ENCODE peak calls at places on chromosomes 6 and 20, in four cellular contexts. P is PC-9, X is ovary, T is breast epithelium. E is an unnamed sample.

GRCh38 chr6:28224131-28225055 is 682 bp upstream of the ZSCAN9 start:
- DNase-seq in X (no peak), T (no peak), P (no peak), E (no peak)

GRCh38 chr6:170129691-170130171 is 161.1 kb downstream of the DLL1 start:
- DNase-seq in P (no peak), X (peak), T (peak), E (peak)

GRCh38 chr20:33401922-33402369 is 627 bp upstream of the CDK5RAP1 start:
- DNase-seq in X (no peak), P (no peak), T (no peak), E (no peak)

GRCh38 chr6:125114248-125114858 is 39.2 kb upstream of the TPD52L1 start:
- DNase-seq in T (peak), P (peak), X (peak), E (no peak)

GRCh38 chr6:35214869-35215664 is 1.3 kb downstream of the SCUBE3 start:
- DNase-seq in P (no peak), T (no peak), X (no peak), E (no peak)

GRCh38 chr6:149918151-149918905 is 4.6 kb downstream of the RAET1G start:
- DNase-seq in P (no peak), T (no peak), X (no peak), E (no peak)

GRCh38 chr6:168247456-168248147 is 72.0 kb downstream of the DACT2 start:
- DNase-seq in T (no peak), P (no peak), X (no peak), E (no peak)

GRCh38 chr6:140490086-140490485 is 1115.6 kb upstream of the CITED2 start:
- DNase-seq in P (no peak), X (no peak), T (no peak), E (no peak)

GRCh38 chr6:96811136-96811535 is 26.1 kb downstream of the GPR63 start:
- DNase-seq in X (no peak), P (no peak), T (no peak), E (no peak)

GRCh38 chr20:51237278-51237677 is 214.4 kb upstream of the KCNG1 start:
- DNase-seq in T (no peak), P (no peak), X (no peak), E (no peak)

GRCh38 chr6:32255212-32256153 is 31.6 kb upstream of the NOTCH4 start:
- DNase-seq in X (peak), T (peak), P (peak), E (peak)

GRCh38 chr6:88166901-88167624 is 916 bp upstream of the CNR1 start:
- DNase-seq in T (no peak), P (no peak), X (no peak), E (peak)
- H3K4me3 ChIP-seq in T (peak), P (no peak), X (peak), E (peak)

GRCh38 chr6:3163248-3163594 is 5.9 kb upstream of the TUBB2A start:
- DNase-seq in P (no peak), X (no peak), T (no peak), E (no peak)
- TF ChIP-seq CTCF in P (no peak), X (no peak), T (no peak), E (no peak)

GRCh38 chr6:145863988-145864616 is 49.5 kb upstream of the FBXO30 start:
- DNase-seq in T (no peak), X (no peak), P (no peak), E (no peak)
- H3K27ac ChIP-seq in T (no peak), X (no peak), P (no peak), E (no peak)

GRCh38 chr6:37791156-37791919 is 28.2 kb upstream of the ZFAND3 start:
- DNase-seq in P (peak), T (peak), X (peak), E (peak)
- H3K4me3 ChIP-seq in P (no peak), T (no peak), X (no peak), E (no peak)

E was measured in dorsolateral prefrontal cortex.